ENCODE peak calls at places on chromosome X, in four cellular contexts. One of them, this sample, is unnamed.

GRCh38 chrX:17750436-17750835 is 13.1 kb downstream of the SCML1 start:
- DNase-seq in left ventricle myocardium inferior: no peak
- DNase-seq in H54: no peak
- DNase-seq in fibroblast of pulmonary artery: no peak
- DNase-seq in this sample: no peak

GRCh38 chrX:143580266-143580665 is 55.6 kb downstream of the SLITRK4 start:
- DNase-seq in left ventricle myocardium inferior: no peak
- DNase-seq in H54: no peak
- DNase-seq in fibroblast of pulmonary artery: peak; percentile 86
- DNase-seq in this sample: no peak

GRCh38 chrX:46374371-46374770 is 170.8 kb downstream of the ZNF674 start:
- DNase-seq in left ventricle myocardium inferior: no peak
- DNase-seq in H54: no peak
- DNase-seq in fibroblast of pulmonary artery: no peak
- DNase-seq in this sample: no peak

GRCh38 chrX:12693754-12694153 is 97.5 kb upstream of the PRPS2 start:
- DNase-seq in left ventricle myocardium inferior: no peak
- DNase-seq in H54: no peak
- DNase-seq in fibroblast of pulmonary artery: peak; percentile 28
- DNase-seq in this sample: no peak

GRCh38 chrX:72308566-72309296 is 3.0 kb upstream of the CITED1 start:
- DNase-seq in left ventricle myocardium inferior: peak; percentile 50
- DNase-seq in H54: peak; percentile 70
- DNase-seq in fibroblast of pulmonary artery: peak; percentile 68
- DNase-seq in this sample: peak; percentile 53

GRCh38 chrX:110965409-110965808 is 130.6 kb upstream of the PAK3 start:
- DNase-seq in left ventricle myocardium inferior: no peak
- DNase-seq in H54: no peak
- DNase-seq in fibroblast of pulmonary artery: no peak
- DNase-seq in this sample: no peak

GRCh38 chrX:139008185-139008584 is 296.7 kb upstream of the FGF13 start:
- DNase-seq in left ventricle myocardium inferior: no peak
- DNase-seq in H54: no peak
- DNase-seq in fibroblast of pulmonary artery: no peak
- DNase-seq in this sample: no peak

GRCh38 chrX:18650662-18651061 is 21.2 kb downstream of the RS1 start:
- DNase-seq in left ventricle myocardium inferior: no peak
- DNase-seq in H54: no peak
- DNase-seq in fibroblast of pulmonary artery: no peak
- DNase-seq in this sample: no peak

GRCh38 chrX:131264665-131265064 is 24.4 kb downstream of the IGSF1 start:
- DNase-seq in left ventricle myocardium inferior: no peak
- DNase-seq in H54: no peak
- DNase-seq in fibroblast of pulmonary artery: no peak
- DNase-seq in this sample: no peak

GRCh38 chrX:18931972-18932371 is 51.9 kb downstream of the PHKA2 start:
- DNase-seq in left ventricle myocardium inferior: no peak
- DNase-seq in H54: peak; percentile 2
- DNase-seq in fibroblast of pulmonary artery: peak; percentile 42
- DNase-seq in this sample: no peak

GRCh38 chrX:104137496-104137895 is 19.3 kb downstream of the SLC25A53 start:
- DNase-seq in left ventricle myocardium inferior: no peak
- DNase-seq in H54: no peak
- DNase-seq in fibroblast of pulmonary artery: peak; percentile 24
- DNase-seq in this sample: no peak

GRCh38 chrX:150775569-150776350 is 82.6 kb downstream of the MTMR1 start:
- DNase-seq in left ventricle myocardium inferior: no peak
- DNase-seq in H54: no peak
- DNase-seq in fibroblast of pulmonary artery: no peak
- DNase-seq in this sample: no peak

GRCh38 chrX:3962511-3963350 is 249.3 kb upstream of the PRKX start:
- DNase-seq in left ventricle myocardium inferior: no peak
- DNase-seq in H54: no peak
- DNase-seq in fibroblast of pulmonary artery: peak; percentile 11
- DNase-seq in this sample: no peak

GRCh38 chrX:118047446-118048186 is 69.0 kb downstream of the KLHL13 start:
- DNase-seq in left ventricle myocardium inferior: no peak
- DNase-seq in H54: no peak
- DNase-seq in fibroblast of pulmonary artery: no peak
- DNase-seq in this sample: no peak

GRCh38 chrX:38260231-38260630 is 39.6 kb upstream of the SRPX start:
- DNase-seq in left ventricle myocardium inferior: no peak
- DNase-seq in H54: no peak
- DNase-seq in fibroblast of pulmonary artery: peak; percentile 21
- DNase-seq in this sample: no peak

GRCh38 chrX:134547047-134547679 is 87.2 kb downstream of the HPRT1 start:
- DNase-seq in left ventricle myocardium inferior: no peak
- DNase-seq in H54: no peak
- DNase-seq in fibroblast of pulmonary artery: peak; percentile 53
- DNase-seq in this sample: no peak

GRCh38 chrX:47231167-47231566 is 1.6 kb upstream of the USP11 start:
- DNase-seq in left ventricle myocardium inferior: no peak
- DNase-seq in H54: no peak
- DNase-seq in fibroblast of pulmonary artery: no peak
- DNase-seq in this sample: no peak

GRCh38 chrX:10176121-10177003 is 19.6 kb downstream of the CLCN4 start:
- DNase-seq in left ventricle myocardium inferior: no peak
- DNase-seq in H54: no peak
- DNase-seq in fibroblast of pulmonary artery: no peak
- DNase-seq in this sample: no peak

GRCh38 chrX:131821945-131822622 is 201.0 kb upstream of the STK26 start:
- DNase-seq in left ventricle myocardium inferior: no peak
- DNase-seq in H54: no peak
- DNase-seq in fibroblast of pulmonary artery: no peak
- DNase-seq in this sample: no peak

GRCh38 chrX:22652596-22652995 is 347.2 kb upstream of the DDX53 start:
- DNase-seq in left ventricle myocardium inferior: no peak
- DNase-seq in H54: no peak
- DNase-seq in fibroblast of pulmonary artery: peak; percentile 46
- DNase-seq in this sample: no peak

GRCh38 chrX:105313596-105313995 is 93.1 kb upstream of the TEX13A start:
- DNase-seq in left ventricle myocardium inferior: no peak
- DNase-seq in H54: no peak
- DNase-seq in fibroblast of pulmonary artery: no peak
- DNase-seq in this sample: no peak

GRCh38 chrX:5568934-5569333 is 659.7 kb downstream of the NLGN4X start:
- DNase-seq in left ventricle myocardium inferior: no peak
- DNase-seq in H54: no peak
- DNase-seq in fibroblast of pulmonary artery: no peak
- DNase-seq in this sample: no peak

GRCh38 chrX:5957506-5957905 is 271.2 kb downstream of the NLGN4X start:
- DNase-seq in left ventricle myocardium inferior: no peak
- DNase-seq in H54: no peak
- DNase-seq in fibroblast of pulmonary artery: no peak
- DNase-seq in this sample: no peak

GRCh38 chrX:18471296-18471695 is 45.9 kb downstream of the CDKL5 start:
- DNase-seq in left ventricle myocardium inferior: no peak
- DNase-seq in H54: no peak
- DNase-seq in fibroblast of pulmonary artery: no peak
- DNase-seq in this sample: no peak

GRCh38 chrX:98068210-98068609 is 1184.5 kb downstream of the RPA4 start:
- DNase-seq in left ventricle myocardium inferior: no peak
- DNase-seq in H54: no peak
- DNase-seq in fibroblast of pulmonary artery: no peak
- DNase-seq in this sample: no peak

GRCh38 chrX:53831662-53832635 is 145.4 kb upstream of the HUWE1 start:
- DNase-seq in left ventricle myocardium inferior: no peak
- DNase-seq in H54: no peak
- DNase-seq in fibroblast of pulmonary artery: peak; percentile 29
- DNase-seq in this sample: no peak

GRCh38 chrX:10034740-10035260 is 67.6 kb downstream of the CLDN34 start:
- DNase-seq in left ventricle myocardium inferior: no peak
- DNase-seq in H54: no peak
- DNase-seq in fibroblast of pulmonary artery: no peak
- DNase-seq in this sample: no peak

GRCh38 chrX:34580069-34580468 is 77.0 kb downstream of the TMEM47 start:
- DNase-seq in left ventricle myocardium inferior: no peak
- DNase-seq in H54: no peak
- DNase-seq in fibroblast of pulmonary artery: no peak
- DNase-seq in this sample: no peak

GRCh38 chrX:77749695-77750094 is 36.3 kb downstream of the ATRX start:
- DNase-seq in left ventricle myocardium inferior: no peak
- DNase-seq in H54: no peak
- DNase-seq in fibroblast of pulmonary artery: peak; percentile 55
- DNase-seq in this sample: no peak

GRCh38 chrX:30283456-30284200 is 25.6 kb downstream of the NR0B1 start:
- DNase-seq in left ventricle myocardium inferior: no peak
- DNase-seq in H54: peak; percentile 5
- DNase-seq in fibroblast of pulmonary artery: peak; percentile 89
- DNase-seq in this sample: no peak

This sample was measured in lower lobe of right lung.